ENCODE peak calls at places on chromosomes 4 and X, in seven cellular contexts. Q, X, G, O, Y, S and D are unnamed samples.

GRCh38 chrX:33142331-33142730 is 69.0 kb downstream of the DMD start:
- DNase-seq in O (no peak), G (no peak), Q (no peak), Y (no peak), X (no peak), S (no peak), D (no peak)

GRCh38 chr4:141140271-141141205 is 7.3 kb upstream of the RNF150 start:
- DNase-seq in X (no peak), Q (no peak), G (no peak), O (no peak), S (no peak), Y (no peak), D (no peak)

GRCh38 chr4:8754634-8755589 is 116.7 kb downstream of the HMX1 start:
- DNase-seq in G (no peak), X (no peak), O (no peak), Q (no peak), Y (no peak), S (no peak), D (no peak)

GRCh38 chr4:2925931-2926860 is 37.0 kb downstream of the NOP14 start:
- DNase-seq in O (no peak), Q (no peak), G (no peak), Y (no peak), X (no peak), S (no peak), D (peak; percentile 33)

GRCh38 chr4:184267673-184268573 is 50.2 kb upstream of the ENPP6 start:
- DNase-seq in Y (peak; percentile 88), S (no peak), O (peak; percentile 94), G (peak; percentile 45), X (peak; percentile 69), Q (peak; percentile 43), D (peak; percentile 42)

GRCh38 chr4:10075158-10075863 is 41.3 kb downstream of the WDR1 start:
- DNase-seq in G (no peak), X (no peak), Y (no peak), Q (no peak), O (no peak), S (no peak), D (no peak)

GRCh38 chr4:176380352-176381157 is 60.8 kb downstream of the SPCS3 start:
- DNase-seq in O (peak; percentile 11), S (no peak), X (no peak), Q (no peak), Y (no peak), G (no peak), D (no peak)

GRCh38 chr4:42302348-42302747 is 94.9 kb upstream of the SHISA3 start:
- DNase-seq in S (peak; percentile 26), O (peak; percentile 47), Q (peak; percentile 68), G (no peak), X (peak; percentile 19), Y (peak; percentile 2), D (no peak)

GRCh38 chrX:142663330-142664095 is 362.2 kb upstream of the SPANXN4 start:
- DNase-seq in S (no peak), X (no peak), O (peak; percentile 2), G (no peak), Y (no peak), Q (no peak), D (no peak)